ENCODE peak calls at places on chromosomes 4 and X, in six cellular contexts. B is amygdala; C is NCI-H1092; M is activated CD8-positive, alpha-beta memory T cell treated with anti-CD3 and anti-CD28 coated beads for 48 hours; O is SW480; K is BE2C. W is an unnamed sample.

GRCh38 chrX:119041175-119041574 is 31.6 kb upstream of the CT47C1 start:
- DNase-seq in K (peak), O (peak), C (no peak), M (no peak), B (no peak), W (peak)

GRCh38 chrX:63686878-63687714 is 97.9 kb downstream of the ARHGEF9 start:
- DNase-seq in O (peak), K (peak), M (no peak), C (no peak), B (no peak), W (no peak)

GRCh38 chrX:47145408-47146120 is 543 bp downstream of the RBM10 start:
- DNase-seq in K (peak), B (no peak), C (no peak), M (no peak), O (no peak), W (peak)

GRCh38 chr4:109171098-109171497 is 131.4 kb downstream of the COL25A1 start:
- DNase-seq in K (no peak), O (no peak), C (no peak), M (no peak), B (no peak), W (no peak)

GRCh38 chr4:52102587-52102986 is 51.5 kb downstream of the SPATA18 start:
- DNase-seq in O (no peak), M (no peak), C (no peak), K (no peak), B (no peak), W (no peak)

GRCh38 chrX:140141444-140142029 is 176.2 kb upstream of the CXorf66 start:
- DNase-seq in B (peak), M (no peak), K (peak), O (peak), C (peak), W (no peak)

GRCh38 chr4:110041742-110042141 is 129.1 kb downstream of the EGF start:
- DNase-seq in M (no peak), C (no peak), K (no peak), B (no peak), O (no peak), W (no peak)

GRCh38 chrX:63560601-63561218 is 209.6 kb upstream of the SPIN4 start:
- DNase-seq in O (peak), M (peak), C (peak), K (peak), B (peak), W (peak)

GRCh38 chr4:518569-519083 is 19.6 kb downstream of the PIGG start:
- DNase-seq in O (no peak), K (no peak), M (no peak), C (no peak), B (no peak), W (no peak)

GRCh38 chr4:150268444-150268843 is 190.2 kb downstream of the DCLK2 start:
- DNase-seq in C (no peak), O (no peak), K (no peak), M (no peak), B (no peak), W (no peak)

GRCh38 chr4:53307819-53308773 is 57.8 kb downstream of the SCFD2 start:
- DNase-seq in B (no peak), M (no peak), K (no peak), O (no peak), C (no peak), W (no peak)

GRCh38 chr4:151322565-151322964 is 2.8 kb downstream of the SH3D19 start:
- DNase-seq in M (no peak), O (no peak), B (no peak), C (no peak), K (no peak), W (no peak)

GRCh38 chr4:184104419-184105101 is 113.1 kb downstream of the ENPP6 start:
- DNase-seq in O (no peak), M (no peak), C (no peak), B (no peak), K (no peak), W (no peak)

GRCh38 chr4:183876268-183876934 is 28.7 kb upstream of the STOX2 start:
- DNase-seq in B (peak), K (peak), C (peak), O (no peak), M (no peak), W (peak)

GRCh38 chr4:11743236-11743635 is 314.5 kb upstream of the HS3ST1 start:
- DNase-seq in K (no peak), O (no peak), B (no peak), C (peak), M (no peak), W (no peak)

GRCh38 chr4:108512615-108513505 is 107.5 kb upstream of the RPL34 start:
- DNase-seq in B (peak), O (peak), K (peak), C (peak), M (no peak), W (peak)

GRCh38 chr4:56055027-56055976 is 106.6 kb downstream of the CEP135 start:
- DNase-seq in O (no peak), K (peak), B (no peak), M (no peak), C (no peak), W (no peak)

GRCh38 chr4:1518997-1519700 is 112.9 kb upstream of the NKX1-1 start:
- DNase-seq in C (no peak), K (peak), O (no peak), M (no peak), B (no peak), W (no peak)

GRCh38 chrX:109294097-109294815 is 187.6 kb downstream of the GUCY2F start:
- DNase-seq in O (no peak), M (no peak), C (no peak), B (no peak), K (no peak), W (no peak)

W was measured in left cardiac atrium.